ENCODE peak calls at places on chromosomes 2 and 18, in eight cellular contexts. B is stomach; Q is breast epithelium; J is hepatocyte; N is transverse colon; X is mesendoderm; R is CD8-positive, alpha-beta T cell; E is CD8-positive, alpha-beta memory T cell. T is an unnamed sample.

GRCh38 chr2:158967731-158968395 is 577 bp upstream of the TANC1 start:
- DNase-seq in B (peak), Q (peak), J (peak), N (peak), X (peak), R (no peak), E (no peak), T (no peak)

GRCh38 chr2:68452168-68452890 is 14.8 kb downstream of the FBXO48 start:
- DNase-seq in B (no peak), Q (no peak), J (no peak), N (no peak), X (no peak), R (no peak), E (no peak), T (no peak)

GRCh38 chr2:128487650-128488387 is 169.2 kb upstream of the HS6ST1 start:
- DNase-seq in B (peak), Q (no peak), J (no peak), N (no peak), X (peak), R (no peak), E (no peak), T (no peak)

GRCh38 chr2:204715332-204715731 is 170.1 kb downstream of the PARD3B start:
- DNase-seq in B (no peak), Q (no peak), J (no peak), N (no peak), X (no peak), R (no peak), E (no peak), T (no peak)

GRCh38 chr18:76323891-76324290 is 171.2 kb downstream of the ZNF516 start:
- DNase-seq in B (no peak), Q (no peak), J (no peak), N (no peak), X (peak), R (no peak), E (no peak), T (no peak)

GRCh38 chr2:121898483-121898882 is 143.0 kb downstream of the TSN start:
- DNase-seq in B (no peak), Q (no peak), J (no peak), N (no peak), X (no peak), R (no peak), E (no peak), T (no peak)

GRCh38 chr18:48629730-48630324 is 91.0 kb downstream of the CTIF start:
- DNase-seq in B (no peak), Q (no peak), J (peak), N (no peak), X (peak), R (no peak), E (no peak), T (peak)

GRCh38 chr18:41371718-41372117 is 583.3 kb upstream of the PIK3C3 start:
- DNase-seq in B (no peak), Q (no peak), J (peak), N (no peak), X (peak), R (no peak), E (no peak), T (no peak)

GRCh38 chr2:40734797-40735196 is 282.9 kb upstream of the SLC8A1 start:
- DNase-seq in B (no peak), Q (no peak), J (no peak), N (no peak), X (no peak), R (no peak), E (no peak), T (no peak)

GRCh38 chr2:46545015-46545839 is 65.9 kb downstream of the TMEM247 start:
- DNase-seq in B (no peak), Q (no peak), J (no peak), N (no peak), X (no peak), R (no peak), E (no peak), T (no peak)

GRCh38 chr2:43019536-43020183 is 206.7 kb downstream of the ZFP36L2 start:
- DNase-seq in B (no peak), Q (no peak), J (no peak), N (peak), X (no peak), R (no peak), E (no peak), T (no peak)

GRCh38 chr2:195395351-195395750 is 261.7 kb upstream of the SLC39A10 start:
- DNase-seq in B (no peak), Q (no peak), J (no peak), N (no peak), X (peak), R (no peak), E (no peak), T (no peak)

GRCh38 chr2:136997550-136997949 is 232.2 kb downstream of the THSD7B start:
- DNase-seq in B (no peak), Q (no peak), J (no peak), N (no peak), X (no peak), R (no peak), E (no peak), T (no peak)

GRCh38 chr2:134425723-134426496 is 172.0 kb downstream of the MGAT5 start:
- DNase-seq in B (no peak), Q (no peak), J (no peak), N (no peak), X (no peak), R (no peak), E (no peak), T (no peak)

GRCh38 chr18:40662898-40663437 is 1292.1 kb upstream of the PIK3C3 start:
- DNase-seq in B (no peak), Q (no peak), J (no peak), N (no peak), X (no peak), R (no peak), E (no peak), T (no peak)

GRCh38 chr2:113175736-113176695 is 2.2 kb downstream of the PSD4 start:
- DNase-seq in B (no peak), Q (no peak), J (no peak), N (peak), X (no peak), R (peak), E (no peak), T (no peak)

GRCh38 chr18:37258131-37258530 is 307.5 kb downstream of the CELF4 start:
- DNase-seq in B (no peak), Q (no peak), J (no peak), N (no peak), X (no peak), R (no peak), E (no peak), T (no peak)
- H3K27ac ChIP-seq in B (no peak), Q (no peak), J (no peak), N (no peak), X (no peak), R (no peak), E (no peak), T (no peak)

GRCh38 chr2:233676046-233676445 is 4.3 kb downstream of the UGT1A9 start:
- DNase-seq in B (no peak), Q (no peak), J (no peak), N (no peak), X (no peak), R (no peak), E (no peak), T (no peak)

GRCh38 chr2:233673896-233674295 is 2.2 kb downstream of the UGT1A9 start:
- DNase-seq in B (no peak), Q (no peak), J (no peak), N (no peak), X (no peak), R (no peak), E (no peak), T (no peak)

GRCh38 chr2:233674995-233675394 is 3.3 kb downstream of the UGT1A9 start:
- DNase-seq in B (no peak), Q (no peak), J (no peak), N (no peak), X (peak), R (no peak), E (no peak), T (no peak)

GRCh38 chr2:233671290-233672161 is at the start of gene UGT1A9:
- DNase-seq in B (no peak), Q (no peak), J (no peak), N (no peak), X (no peak), R (no peak), E (no peak), T (no peak)

GRCh38 chr2:233674314-233674713 is 2.6 kb downstream of the UGT1A9 start:
- DNase-seq in B (no peak), Q (no peak), J (no peak), N (no peak), X (no peak), R (no peak), E (no peak), T (no peak)
- H3K27ac ChIP-seq in B (no peak), Q (no peak), J (no peak), N (no peak), X (no peak), R (no peak), E (no peak), T (no peak)

DNA sequence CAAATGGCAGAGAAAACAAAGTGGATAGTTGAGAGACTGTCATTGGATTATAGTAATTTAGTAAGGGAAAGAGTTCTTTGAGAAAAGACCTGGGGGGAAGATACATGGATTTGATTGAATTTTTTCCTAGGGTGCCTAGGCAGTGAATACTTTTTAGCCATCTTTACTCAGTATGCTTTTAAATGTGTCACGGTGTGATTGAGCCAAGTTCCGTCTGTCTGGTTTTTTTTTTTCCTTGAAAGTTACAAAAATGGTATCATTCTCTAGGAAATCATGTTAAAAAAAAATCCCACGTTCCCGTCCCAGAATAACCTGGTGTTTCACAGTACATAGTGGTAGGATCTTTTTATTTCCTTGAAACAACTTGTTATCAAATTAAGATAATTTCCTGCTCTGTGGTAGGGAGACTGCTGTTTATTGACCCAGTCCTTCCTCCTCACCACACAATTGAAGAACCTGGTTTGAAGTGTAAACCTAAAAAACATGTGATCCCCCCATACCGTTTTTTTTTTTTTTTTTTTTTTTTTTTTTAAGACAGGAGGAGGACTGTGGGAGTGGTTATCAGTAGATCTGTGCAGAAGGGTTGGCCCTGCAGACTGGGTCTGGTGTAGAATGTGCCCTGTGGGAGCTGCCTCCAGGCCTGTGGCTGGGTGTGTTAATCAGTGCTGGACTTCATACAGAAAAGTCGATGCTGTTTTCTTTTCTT is 55.1 kb downstream of the DGKD start:
- DNase-seq in B (peak), Q (no peak), J (no peak), N (peak), X (peak), R (peak), E (no peak), T (no peak)
- H3K27ac ChIP-seq in B (peak), Q (no peak), J (peak), N (peak), X (peak), R (no peak), E (no peak), T (no peak)

DNA sequence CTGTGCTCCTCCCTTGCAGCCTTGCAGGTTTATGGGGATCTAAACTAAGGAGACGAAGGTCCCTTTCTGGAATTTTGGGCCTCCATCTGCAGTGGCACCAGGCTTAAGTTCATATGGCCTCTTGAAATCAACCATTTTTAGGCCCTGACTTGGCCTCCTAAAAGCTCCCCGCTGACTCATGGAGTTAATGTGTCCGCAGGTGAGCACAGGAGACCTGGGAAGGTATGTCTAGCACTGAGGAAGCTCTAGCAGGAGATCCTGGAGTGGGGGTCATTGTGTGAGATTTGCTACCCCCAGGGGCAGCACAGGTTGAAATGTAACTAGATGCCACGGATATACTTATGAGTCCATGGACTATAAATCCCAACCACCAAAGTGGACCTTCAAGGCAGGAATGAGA is 95.9 kb upstream of the CELF4 start:
- DNase-seq in B (no peak), Q (no peak), J (no peak), N (no peak), X (no peak), R (no peak), E (no peak), T (no peak)
- H3K27ac ChIP-seq in B (no peak), Q (no peak), J (no peak), N (no peak), X (no peak), R (no peak), E (no peak), T (no peak)